ENCODE peak calls at places on chromosomes 11 and 22, in four cellular contexts. B, Y, T and P are unnamed samples.

GRCh38 chr11:15180212-15180814 is 65.6 kb downstream of the INSC start:
- DNase-seq in B (no peak), Y (peak; percentile 11), T (no peak), P (no peak)

GRCh38 chr11:69492201-69492991 is 10.9 kb downstream of the LINC01488 start:
- DNase-seq in B (no peak), Y (peak; percentile 40), T (no peak), P (no peak)

GRCh38 chr11:1928038-1928890 is 8.8 kb downstream of the TNNT3 start:
- DNase-seq in B (no peak), Y (no peak), T (no peak), P (no peak)

GRCh38 chr22:24420072-24420976 is 7.1 kb upstream of the ADORA2A start:
- DNase-seq in B (no peak), Y (no peak), T (no peak), P (no peak)

GRCh38 chr11:19259487-19260345 is 19.0 kb upstream of the E2F8 start:
- DNase-seq in B (peak; percentile 61), Y (peak; percentile 27), T (peak; percentile 78), P (peak; percentile 57)

GRCh38 chr11:2990617-2991476 is 1.3 kb downstream of the NAP1L4 start:
- DNase-seq in B (no peak), Y (peak; percentile 9), T (peak; percentile 49), P (peak; percentile 66)

GRCh38 chr22:48744967-48745841 is 1082.5 kb downstream of the BRD1 start:
- DNase-seq in B (no peak), Y (no peak), T (peak; percentile 11), P (no peak)

GRCh38 chr11:65488273-65489058 is 10.4 kb upstream of the MALAT1 start:
- DNase-seq in B (no peak), Y (peak; percentile 72), T (peak; percentile 72), P (peak; percentile 44)

GRCh38 chr22:38172016-38172431 is 9.6 kb downstream of the PLA2G6 start:
- DNase-seq in B (no peak), Y (peak; percentile 75), T (no peak), P (peak; percentile 98)
- H3K27me3 ChIP-seq in B (no peaks in the 10 kb centered on the region), Y (no peaks in the 10 kb centered on the region), T (no peaks in the 10 kb centered on the region), P (no peaks in the 10 kb centered on the region)

GRCh38 chr11:17735823-17736772 is 1.5 kb downstream of the KCNC1 start:
- DNase-seq in B (peak; percentile 11), Y (no peak), T (no peak), P (no peak)
- TF ChIP-seq CTCF in B (no peak), Y (peak; percentile 26), T (no peak), P (peak; percentile 16)

DNA sequence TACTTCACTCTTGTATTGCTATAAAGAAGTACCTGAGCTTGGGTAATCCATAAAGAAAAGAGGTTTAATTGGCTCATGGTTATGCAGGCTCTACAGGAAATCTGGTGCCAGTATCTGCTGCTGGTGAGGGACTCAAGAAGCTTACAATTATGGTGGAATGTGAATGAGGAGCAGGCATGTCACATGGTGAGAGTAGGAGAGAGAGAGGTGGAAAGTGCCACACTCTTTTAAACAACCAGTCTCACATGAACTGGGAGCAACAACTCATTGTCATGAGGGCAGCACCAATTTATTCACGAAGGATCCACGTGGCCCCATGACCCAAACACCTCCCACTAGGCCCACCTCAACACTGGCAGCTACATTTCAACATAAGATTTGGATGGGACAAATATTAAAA is 24.6 kb upstream of the IGLL5 start:
- DNase-seq in B (no peak), Y (no peak), T (no peak), P (no peak)
- H3K27me3 ChIP-seq in B (no peaks in the 10 kb centered on the region), Y (no peaks in the 10 kb centered on the region), T (no peaks in the 10 kb centered on the region), P (no peaks in the 10 kb centered on the region)

GRCh38 chr22:46568102-46568809 is 30.8 kb upstream of the CELSR1 start:
- DNase-seq in B (no peak), Y (no peak), T (no peak), P (no peak)
- TF ChIP-seq CTCF in B (no peak), Y (no peak), T (no peak), P (peak; percentile 25)

GRCh38 chr11:75242722-75243600 is 2.4 kb downstream of the TPBGL start:
- DNase-seq in B (no peak), Y (no peak), T (no peak), P (no peak)
- H3K27me3 ChIP-seq in B (peaks cover 30% of the 10 kb centered on the region), Y (peaks cover 38% of the 10 kb centered on the region), T (peaks cover 28% of the 10 kb centered on the region), P (peaks cover 27% of the 10 kb centered on the region)

DNA sequence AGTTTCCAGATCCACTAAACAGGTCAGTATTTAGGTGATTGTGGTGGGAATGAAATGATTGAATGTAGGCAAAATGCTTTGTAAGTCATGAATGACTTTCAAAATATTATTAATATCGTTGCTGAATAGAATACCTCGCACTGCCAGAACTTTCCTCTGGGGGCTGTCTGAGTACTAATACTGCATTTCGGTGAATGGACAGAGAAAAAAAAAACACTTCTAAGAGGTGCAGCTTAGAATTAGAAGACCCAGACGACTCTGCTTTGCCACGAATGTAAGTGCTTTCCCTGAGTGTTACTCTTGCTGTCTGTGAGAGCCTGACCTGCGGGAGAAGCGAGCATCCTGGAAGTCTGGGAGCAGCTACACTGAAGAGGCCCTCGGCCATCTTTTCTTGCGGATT is 95.0 kb downstream of the SCN3B start:
- DNase-seq in B (no peak), Y (peak; percentile 20), T (no peak), P (no peak)
- TF ChIP-seq CTCF in B (no peak), Y (peak; percentile 15), T (no peak), P (peak; percentile 0)